ENCODE peak calls at places on chromosomes 13 and 19, in ten cellular contexts. V is colonic mucosa, H is keratinocyte, Q is suprapubic skin, S is uterus, K is heart left ventricle, P is foreskin fibroblast, F is nephron progenitor cell, M is mucosa of descending colon, T is transverse colon. L is an unnamed sample.

GRCh38 chr19:18646535-18647370 is 9.9 kb downstream of the KLHL26 start:
- DNase-seq in V (no peak), H (no peak), Q (no peak), S (no peak), K (no peak), P (no peak), F (no peak), M (no peak), T (no peak), L (no peak)

GRCh38 chr19:49869484-49870308 is 2.3 kb upstream of the PNKP start:
- DNase-seq in V (peak), H (peak), Q (peak), S (peak), K (peak), P (peak), F (peak), M (peak), T (peak), L (peak)

GRCh38 chr19:38908854-38909253 is 3.1 kb downstream of the CCER2 start:
- DNase-seq in V (no peak), H (no peak), Q (no peak), S (no peak), K (no peak), P (no peak), F (no peak), M (no peak), T (no peak), L (no peak)

GRCh38 chr19:38209671-38210457 is 14.2 kb downstream of the DPF1 start:
- DNase-seq in V (peak), H (no peak), Q (peak), S (peak), K (peak), P (peak), F (peak), M (peak), T (peak), L (peak)

GRCh38 chr13:39510296-39510695 is 92.7 kb downstream of the LHFPL6 start:
- DNase-seq in V (no peak), H (no peak), Q (no peak), S (no peak), K (no peak), P (no peak), F (no peak), M (no peak), T (no peak), L (no peak)

GRCh38 chr13:19661126-19661525 is 27.7 kb downstream of the MPHOSPH8 start:
- DNase-seq in V (no peak), H (no peak), Q (no peak), S (no peak), K (no peak), P (no peak), F (no peak), M (no peak), T (no peak), L (no peak)

GRCh38 chr19:50059045-50059444 is 33.2 kb downstream of the ZNF473 start:
- DNase-seq in V (no peak), H (no peak), Q (no peak), S (no peak), K (no peak), P (no peak), F (no peak), M (no peak), T (no peak), L (no peak)

GRCh38 chr13:77990973-77991372 is 72.3 kb upstream of the EDNRB start:
- DNase-seq in V (no peak), H (no peak), Q (no peak), S (no peak), K (peak), P (no peak), F (no peak), M (no peak), T (no peak), L (no peak)

GRCh38 chr13:25971499-25972145 is 80.2 kb downstream of the SHISA2 start:
- DNase-seq in V (no peak), H (no peak), Q (no peak), S (no peak), K (no peak), P (no peak), F (no peak), M (no peak), T (no peak), L (no peak)

GRCh38 chr19:3112375-3113099 is 18.4 kb downstream of the GNA11 start:
- DNase-seq in V (no peak), H (no peak), Q (no peak), S (no peak), K (no peak), P (no peak), F (no peak), M (no peak), T (no peak), L (no peak)

GRCh38 chr19:56547535-56547934 is 8.8 kb downstream of the ZFP28 start:
- DNase-seq in V (no peak), H (no peak), Q (no peak), S (no peak), K (no peak), P (no peak), F (no peak), M (no peak), T (no peak), L (no peak)
- TF ChIP-seq CTCF in V (no peak), H (peak), Q (no peak), S (no peak), K (no peak), P (no peak), F (no peak), M (no peak), T (no peak), L (peak)

GRCh38 chr13:44759222-44759721 is 183.1 kb upstream of the TSC22D1 start:
- DNase-seq in V (peak), H (peak), Q (no peak), S (no peak), K (no peak), P (no peak), F (no peak), M (peak), T (peak), L (no peak)

GRCh38 chr13:44758595-44759221 is 182.6 kb upstream of the TSC22D1 start:
- DNase-seq in V (peak), H (peak), Q (no peak), S (no peak), K (no peak), P (peak), F (no peak), M (no peak), T (peak), L (peak)

GRCh38 chr13:44762946-44763345 is 186.8 kb upstream of the TSC22D1 start:
- DNase-seq in V (no peak), H (no peak), Q (no peak), S (no peak), K (no peak), P (no peak), F (no peak), M (no peak), T (no peak), L (no peak)

GRCh38 chr13:44759723-44760360 is 183.7 kb upstream of the TSC22D1 start:
- DNase-seq in V (no peak), H (no peak), Q (no peak), S (no peak), K (no peak), P (no peak), F (no peak), M (no peak), T (no peak), L (no peak)

DNA sequence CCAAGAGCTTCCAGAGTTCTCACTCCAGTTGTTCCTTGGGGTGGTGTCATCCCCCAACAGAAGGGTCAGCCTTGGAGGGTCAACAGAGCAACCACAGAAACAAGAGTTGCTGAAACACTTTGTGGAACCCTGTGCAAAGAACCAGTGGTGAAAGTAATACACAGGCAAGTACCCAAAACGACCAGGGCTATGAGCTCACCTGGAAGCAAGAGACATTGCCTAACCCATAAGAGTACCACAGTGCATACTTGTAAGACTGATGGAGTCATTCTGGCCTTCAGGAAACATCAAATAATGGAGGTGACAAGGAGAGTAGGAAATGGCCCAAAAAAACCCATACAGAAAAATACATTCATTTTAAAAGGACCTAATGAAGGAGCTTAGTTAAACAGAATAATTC is 184.3 kb upstream of the TSC22D1 start:
- DNase-seq in V (no peak), H (no peak), Q (no peak), S (no peak), K (no peak), P (no peak), F (no peak), M (no peak), T (no peak), L (no peak)
- TF ChIP-seq CTCF in V (no peak), H (no peak), Q (no peak), S (no peak), K (no peak), P (no peak), F (no peak), M (no peak), T (no peak), L (no peak)

GRCh38 chr13:30798776-30799625 is 63.7 kb downstream of the ALOX5AP start:
- DNase-seq in V (no peak), H (no peak), Q (no peak), S (peak), K (no peak), P (no peak), F (no peak), M (no peak), T (no peak), L (no peak)

GRCh38 chr13:30797847-30798246 is 62.5 kb downstream of the ALOX5AP start:
- DNase-seq in V (no peak), H (no peak), Q (no peak), S (no peak), K (no peak), P (no peak), F (no peak), M (no peak), T (no peak), L (no peak)

GRCh38 chr13:30796833-30797601 is 61.7 kb downstream of the ALOX5AP start:
- DNase-seq in V (no peak), H (no peak), Q (no peak), S (no peak), K (no peak), P (no peak), F (no peak), M (no peak), T (no peak), L (no peak)

GRCh38 chr13:30800107-30800506 is 64.8 kb downstream of the ALOX5AP start:
- DNase-seq in V (no peak), H (no peak), Q (no peak), S (no peak), K (no peak), P (no peak), F (no peak), M (no peak), T (no peak), L (no peak)

GRCh38 chr13:30796132-30796832 is 60.9 kb downstream of the ALOX5AP start:
- DNase-seq in V (no peak), H (no peak), Q (no peak), S (no peak), K (no peak), P (peak), F (no peak), M (no peak), T (no peak), L (peak)
- TF ChIP-seq CTCF in V (no peak), H (no peak), Q (no peak), S (no peak), K (no peak), P (no peak), F (no peak), M (no peak), T (no peak), L (peak)

GRCh38 chr19:6238643-6239281 is 41.0 kb downstream of the MLLT1 start:
- DNase-seq in V (no peak), H (no peak), Q (no peak), S (peak), K (peak), P (no peak), F (no peak), M (peak), T (no peak), L (no peak)

GRCh38 chr19:6238256-6238642 is 41.5 kb downstream of the MLLT1 start:
- DNase-seq in V (no peak), H (no peak), Q (no peak), S (no peak), K (peak), P (no peak), F (no peak), M (no peak), T (no peak), L (no peak)

GRCh38 chr19:6234527-6234926 is 45.2 kb downstream of the MLLT1 start:
- DNase-seq in V (no peak), H (no peak), Q (no peak), S (no peak), K (no peak), P (no peak), F (no peak), M (no peak), T (no peak), L (no peak)

GRCh38 chr19:6235031-6235951 is 44.5 kb downstream of the MLLT1 start:
- DNase-seq in V (no peak), H (no peak), Q (no peak), S (no peak), K (peak), P (no peak), F (no peak), M (peak), T (no peak), L (no peak)

DNA sequence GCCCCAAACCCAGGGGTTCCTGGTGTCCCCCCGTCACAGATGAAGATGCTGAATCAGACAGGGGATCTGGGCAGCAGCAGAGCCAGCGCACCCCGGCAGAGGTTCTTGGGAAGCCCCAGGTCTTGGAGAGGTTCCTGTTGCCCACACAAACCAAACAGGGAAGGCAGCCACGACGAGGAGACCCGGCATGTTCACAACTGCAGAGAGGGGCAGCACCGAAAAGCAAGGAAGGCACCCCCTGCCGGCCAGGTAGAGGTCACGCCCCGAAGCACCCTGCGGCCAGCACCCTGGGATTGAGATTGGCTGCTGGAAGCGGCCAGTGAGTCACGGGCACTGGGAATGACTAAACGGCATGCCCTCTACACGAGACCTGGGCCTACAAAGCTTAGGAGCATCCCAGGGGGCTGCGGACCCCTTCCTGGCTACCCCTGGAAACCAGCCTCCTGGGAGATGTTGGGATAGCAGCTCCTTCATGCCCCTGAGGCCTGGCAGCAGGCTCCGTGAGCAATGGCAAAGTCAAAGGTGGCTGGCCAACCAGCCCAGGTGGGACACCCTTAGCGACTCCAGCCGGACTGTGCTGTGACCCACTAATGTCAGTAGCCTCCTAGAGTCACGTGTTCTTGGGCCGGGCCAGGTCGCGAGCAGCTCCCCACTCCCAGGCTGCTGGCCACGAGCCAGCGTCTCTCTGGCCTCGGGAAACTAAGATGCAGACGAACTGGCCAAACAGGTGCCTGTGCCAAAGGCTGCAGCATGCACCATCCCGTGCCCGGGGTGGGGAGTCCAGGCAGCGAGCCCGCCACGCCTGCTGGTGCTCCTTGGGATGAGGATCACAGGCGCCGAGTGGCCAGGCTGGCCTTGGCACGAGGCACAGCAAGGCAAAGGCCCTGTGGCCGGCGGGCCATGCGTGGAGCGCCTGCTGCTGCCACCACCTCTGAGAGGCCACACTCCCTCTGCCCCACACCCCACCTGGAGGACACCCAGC is 43.2 kb downstream of the MLLT1 start:
- DNase-seq in V (peak), H (no peak), Q (no peak), S (no peak), K (peak), P (no peak), F (no peak), M (peak), T (peak), L (no peak)
- TF ChIP-seq CTCF in V (no peak), H (peak), Q (no peak), S (no peak), K (no peak), P (no peak), F (no peak), M (no peak), T (no peak), L (no peak)

GRCh38 chr19:1616875-1617274 is 11.6 kb upstream of the UQCR11 start:
- DNase-seq in V (no peak), H (no peak), Q (no peak), S (no peak), K (no peak), P (no peak), F (no peak), M (no peak), T (no peak), L (no peak)
- TF ChIP-seq CTCF in V (no peak), H (no peak), Q (no peak), S (no peak), K (no peak), P (no peak), F (no peak), M (no peak), T (no peak), L (no peak)

L was measured in HFFc6.